ENCODE peak calls at places on chromosomes 16 and 17, in four cellular contexts. P is H1, O is K562, M is SK-N-SH. Y is an unnamed sample.

GRCh38 chr16:12819126-12820117 is 15.7 kb upstream of the CPPED1 start:
- DNase-seq in P (no peak), O (peak), M (peak), Y (peak)

GRCh38 chr17:42098747-42099399 is 600 bp upstream of the ZNF385C start:
- DNase-seq in P (no peak), O (no peak), M (peak), Y (no peak)

GRCh38 chr17:28041844-28042656 is 427 bp upstream of the NLK start:
- DNase-seq in P (no peak), O (no peak), M (no peak), Y (no peak)

GRCh38 chr17:79664925-79665738 is 54.3 kb upstream of the RBFOX3 start:
- DNase-seq in P (no peak), O (no peak), M (peak), Y (peak)

GRCh38 chr17:42386784-42387183 is 1.5 kb downstream of the STAT3 start:
- DNase-seq in P (no peak), O (no peak), M (no peak), Y (no peak)

GRCh38 chr17:60065136-60065535 is 13.6 kb downstream of the HEATR6 start:
- DNase-seq in P (no peak), O (no peak), M (no peak), Y (no peak)

GRCh38 chr17:39660397-39661043 is 4.6 kb upstream of the TCAP start:
- DNase-seq in P (no peak), O (no peak), M (no peak), Y (no peak)

GRCh38 chr17:72187544-72187943 is 66.7 kb downstream of the SOX9 start:
- DNase-seq in P (no peak), O (no peak), M (no peak), Y (no peak)

GRCh38 chr16:11384184-11384955 is 39.1 kb downstream of the RMI2 start:
- DNase-seq in P (no peak), O (no peak), M (no peak), Y (no peak)

GRCh38 chr17:55446581-55447205 is 25.1 kb upstream of the MMD start:
- DNase-seq in P (no peak), O (no peak), M (no peak), Y (no peak)

GRCh38 chr16:27972500-27972899 is 91.0 kb downstream of the GSG1L start:
- DNase-seq in P (no peak), O (peak), M (peak), Y (peak)

GRCh38 chr17:15884731-15885130 is 60.2 kb upstream of the ADORA2B start:
- DNase-seq in P (no peak), O (no peak), M (no peak), Y (no peak)

GRCh38 chr17:1644493-1645206 is 882 bp downstream of the SCARF1 start:
- DNase-seq in P (no peak), O (no peak), M (no peak), Y (no peak)

GRCh38 chr17:38600906-38601305 is 4.8 kb downstream of the SRCIN1 start:
- DNase-seq in P (no peak), O (peak), M (no peak), Y (no peak)

GRCh38 chr16:23359092-23359760 is 57.1 kb downstream of the SCNN1B start:
- DNase-seq in P (no peak), O (no peak), M (no peak), Y (no peak)

GRCh38 chr17:28665994-28666393 is 4.0 kb downstream of the SUPT6H start:
- DNase-seq in P (no peak), O (no peak), M (no peak), Y (no peak)

GRCh38 chr17:39753514-39754160 is 15.9 kb downstream of the GRB7 start:
- DNase-seq in P (no peak), O (peak), M (peak), Y (peak)

GRCh38 chr17:80006339-80006720 is 29.3 kb downstream of the TBC1D16 start:
- DNase-seq in P (no peak), O (no peak), M (no peak), Y (no peak)

GRCh38 chr16:88561485-88562369 is 8.5 kb upstream of the ZC3H18 start:
- DNase-seq in P (no peak), O (peak), M (peak), Y (peak)

GRCh38 chr16:58460219-58460610 is 39.7 kb upstream of the NDRG4 start:
- DNase-seq in P (no peak), O (no peak), M (no peak), Y (no peak)

GRCh38 chr16:10218490-10219206 is 36.4 kb upstream of the GRIN2A start:
- DNase-seq in P (no peak), O (no peak), M (no peak), Y (no peak)

GRCh38 chr17:27569257-27569722 is 61.7 kb upstream of the LGALS9 start:
- DNase-seq in P (peak), O (peak), M (peak), Y (peak)

GRCh38 chr16:59971264-59971663 is 1237.1 kb upstream of the GOT2 start:
- DNase-seq in P (no peak), O (no peak), M (no peak), Y (no peak)

GRCh38 chr17:53387745-53388144 is 435.0 kb upstream of the KIF2B start:
- DNase-seq in P (no peak), O (no peak), M (no peak), Y (no peak)

GRCh38 chr17:53391197-53391596 is 431.5 kb upstream of the KIF2B start:
- DNase-seq in P (no peak), O (no peak), M (no peak), Y (no peak)

GRCh38 chr17:53390575-53390974 is 432.2 kb upstream of the KIF2B start:
- DNase-seq in P (no peak), O (no peak), M (no peak), Y (no peak)
- TF ChIP-seq TEAD4 in P (no peak), O (no peak), M (no peak), Y (no peak)

DNA sequence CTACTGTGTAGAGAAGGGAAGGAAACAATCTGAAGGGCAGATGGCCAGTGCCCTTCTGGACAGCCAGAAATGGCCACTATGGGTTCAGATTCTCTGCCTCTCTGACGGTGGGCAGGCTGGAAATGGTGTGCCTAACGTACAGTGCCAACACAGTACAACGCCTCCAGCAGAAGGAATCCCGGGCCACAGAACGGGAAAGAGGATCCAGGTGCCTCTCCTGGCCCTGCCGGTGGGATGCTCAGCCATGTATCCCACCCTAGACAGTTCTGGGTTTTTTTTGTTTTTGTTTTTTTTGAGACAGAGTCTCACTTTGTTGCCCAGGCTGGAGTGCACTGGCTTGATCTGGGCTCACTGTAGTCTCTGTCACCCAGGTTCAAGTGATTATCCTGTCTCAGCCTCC is 71.5 kb downstream of the SLC5A11 start:
- DNase-seq in P (no peak), O (no peak), M (no peak), Y (no peak)
- TF ChIP-seq TEAD4 in P (no peak), O (no peak), M (no peak), Y (no peak)

GRCh38 chr17:57480438-57481196 is 224.3 kb downstream of the MSI2 start:
- DNase-seq in P (no peak), O (no peak), M (peak), Y (no peak)
- TF ChIP-seq TEAD4 in P (no peak), O (no peak), M (peak), Y (no peak)

GRCh38 chr16:77591347-77591746 is 131.0 kb upstream of the NUDT7 start:
- DNase-seq in P (no peak), O (no peak), M (no peak), Y (no peak)
- TF ChIP-seq TEAD4 in P (no peak), O (no peak), M (no peak), Y (no peak)

GRCh38 chr16:85697441-85697840 is 8.7 kb upstream of the GINS2 start:
- DNase-seq in P (no peak), O (no peak), M (no peak), Y (no peak)

GRCh38 chr16:85698459-85699223 is 9.9 kb upstream of the GINS2 start:
- DNase-seq in P (no peak), O (peak), M (no peak), Y (no peak)

GRCh38 chr16:85699224-85699558 is 10.4 kb upstream of the GINS2 start:
- DNase-seq in P (no peak), O (no peak), M (no peak), Y (peak)

GRCh38 chr16:85696761-85697160 is 8.0 kb upstream of the GINS2 start:
- DNase-seq in P (no peak), O (no peak), M (no peak), Y (no peak)

GRCh38 chr16:85699628-85700027 is 10.9 kb upstream of the GINS2 start:
- DNase-seq in P (no peak), O (no peak), M (peak), Y (no peak)
- TF ChIP-seq TEAD4 in P (no peak), O (no peak), M (no peak), Y (no peak)

GRCh38 chr16:3099395-3099731 is 269 bp upstream of the ZSCAN10 start:
- DNase-seq in P (no peak), O (no peak), M (no peak), Y (no peak)

GRCh38 chr16:3099732-3100499 is 822 bp upstream of the ZSCAN10 start:
- DNase-seq in P (peak), O (peak), M (peak), Y (peak)

GRCh38 chr16:3101841-3102470 is 2.9 kb upstream of the ZSCAN10 start:
- DNase-seq in P (no peak), O (no peak), M (no peak), Y (peak)

GRCh38 chr16:3098459-3099394 is at the start of gene ZSCAN10:
- DNase-seq in P (peak), O (no peak), M (no peak), Y (peak)

GRCh38 chr16:3101018-3101840 is 2.1 kb upstream of the ZSCAN10 start:
- DNase-seq in P (no peak), O (peak), M (peak), Y (peak)
- TF ChIP-seq TEAD4 in P (no peak), O (no peak), M (no peak), Y (no peak)

GRCh38 chr16:56357291-56357764 is 68.0 kb downstream of the AMFR start:
- DNase-seq in P (no peak), O (no peak), M (peak), Y (peak)
- TF ChIP-seq TEAD4 in P (no peak), O (no peak), M (no peak), Y (no peak)

Y was measured in WTC11.